ENCODE peak calls at places on chromosomes 3 and 15, in five cellular contexts. K is astrocyte, O is NCI-H510A, E is AG04450, V is T-helper 17 cell. D is an unnamed sample.

GRCh38 chr3:59313365-59313764 is 263.5 kb upstream of the CFAP20DC start:
- DNase-seq in O (no peak), E (no peak), K (no peak), V (peak; percentile 21), D (peak; percentile 17)

GRCh38 chr3:52532517-52532837 is 1.2 kb downstream of the NT5DC2 start:
- DNase-seq in V (no peak), E (no peak), K (peak; percentile 45), O (no peak), D (peak; percentile 64)

GRCh38 chr3:63774776-63775175 is 44.3 kb upstream of the C3orf49 start:
- DNase-seq in K (no peak), E (no peak), V (no peak), O (no peak), D (no peak)

GRCh38 chr15:53762916-53763315 is 3.5 kb upstream of the WDR72 start:
- DNase-seq in K (no peak), V (no peak), O (no peak), E (no peak), D (no peak)

GRCh38 chr3:177538064-177538742 is 340.9 kb upstream of the TBL1XR1 start:
- DNase-seq in K (peak; percentile 70), E (no peak), V (no peak), O (no peak), D (no peak)

GRCh38 chr3:190038050-190038631 is 82.6 kb downstream of the P3H2 start:
- DNase-seq in E (peak; percentile 42), K (peak; percentile 64), O (peak; percentile 36), V (no peak), D (no peak)

GRCh38 chr3:129195731-129196256 is 12.1 kb upstream of the CNBP start:
- DNase-seq in V (no peak), K (peak; percentile 93), E (peak; percentile 81), O (no peak), D (no peak)

GRCh38 chr3:32758375-32758753 is 59.4 kb upstream of the TRIM71 start:
- DNase-seq in O (no peak), V (no peak), E (peak; percentile 63), K (peak; percentile 44), D (no peak)

GRCh38 chr3:153138267-153139210 is 23.5 kb upstream of the RAP2B start:
- DNase-seq in O (no peak), K (peak; percentile 95), V (no peak), E (peak; percentile 80), D (no peak)

GRCh38 chr3:188389711-188390346 is 235.9 kb downstream of the LPP start:
- DNase-seq in E (no peak), O (no peak), V (no peak), K (no peak), D (peak; percentile 10)

GRCh38 chr3:156150434-156151066 is 30.2 kb downstream of the KCNAB1 start:
- DNase-seq in V (peak; percentile 10), E (peak; percentile 23), K (peak; percentile 43), O (no peak), D (no peak)

GRCh38 chr3:189954733-189955665 is 165.7 kb downstream of the P3H2 start:
- DNase-seq in O (no peak), K (no peak), V (no peak), E (no peak), D (no peak)

GRCh38 chr3:171162986-171163723 is 136.6 kb upstream of the SLC2A2 start:
- DNase-seq in O (no peak), V (no peak), E (no peak), K (no peak), D (peak; percentile 36)

GRCh38 chr3:109098245-109098644 is 19.7 kb downstream of the MORC1 start:
- DNase-seq in K (no peak), O (no peak), E (no peak), V (no peak), D (no peak)

GRCh38 chr15:68337826-68338225 is 60.3 kb downstream of the FEM1B start:
- DNase-seq in V (no peak), K (no peak), E (no peak), O (no peak), D (no peak)

GRCh38 chr3:131338948-131339640 is 42.5 kb upstream of the NUDT16 start:
- DNase-seq in O (no peak), V (no peak), K (peak; percentile 8), E (no peak), D (no peak)

GRCh38 chr15:33587773-33588172 is 277.0 kb downstream of the RYR3 start:
- DNase-seq in V (no peak), K (peak; percentile 89), E (no peak), O (no peak), D (no peak)

GRCh38 chr3:99562138-99562537 is 76.3 kb upstream of the COL8A1 start:
- DNase-seq in V (no peak), E (no peak), K (no peak), O (no peak), D (no peak)

GRCh38 chr15:60218256-60218655 is 179.5 kb downstream of the ANXA2 start:
- DNase-seq in K (no peak), V (no peak), O (no peak), E (no peak), D (no peak)

GRCh38 chr3:73094951-73095350 is 33.5 kb downstream of the EBLN2 start:
- DNase-seq in E (no peak), O (no peak), V (no peak), K (no peak), D (no peak)

GRCh38 chr3:187958432-187959003 is 195.4 kb upstream of the LPP start:
- DNase-seq in E (no peak), O (no peak), K (no peak), V (peak; percentile 39), D (no peak)

GRCh38 chr15:69713726-69714559 is 261.3 kb downstream of the RPLP1 start:
- DNase-seq in E (no peak), V (peak; percentile 38), K (no peak), O (no peak), D (peak; percentile 60)

GRCh38 chr3:13865106-13865505 is 14.8 kb downstream of the WNT7A start:
- DNase-seq in V (no peak), K (no peak), E (no peak), O (no peak), D (no peak)

GRCh38 chr3:88031543-88032148 is 27.2 kb downstream of the CGGBP1 start:
- DNase-seq in K (peak; percentile 27), E (no peak), V (no peak), O (no peak), D (peak; percentile 30)

GRCh38 chr3:127706312-127706711 is 33.6 kb downstream of the ABTB1 start:
- DNase-seq in E (no peak), O (no peak), V (no peak), K (no peak), D (no peak)

GRCh38 chr3:35565048-35565447 is 74.3 kb upstream of the ARPP21 start:
- DNase-seq in E (no peak), O (no peak), K (no peak), V (no peak), D (no peak)

GRCh38 chr3:122987231-122987630 is 40.3 kb downstream of the SEMA5B start:
- DNase-seq in V (no peak), K (no peak), O (no peak), E (no peak), D (no peak)

GRCh38 chr15:71054286-71054952 is 60.9 kb upstream of the THSD4 start:
- DNase-seq in V (no peak), K (no peak), O (no peak), E (no peak), D (no peak)